ENCODE peak calls at places on chromosomes 16 and 17, in four cellular contexts. H, V, U and Z are unnamed samples.

GRCh38 chr16:1667916-1668315 is 10.2 kb upstream of the JPT2 start:
- DNase-seq in U (no peak), H (no peak), V (no peak), Z (no peak)

GRCh38 chr17:35705230-35705629 is 26.2 kb upstream of the RASL10B start:
- DNase-seq in V (no peak), U (no peak), H (no peak), Z (no peak)

GRCh38 chr17:29384901-29385300 is 5.3 kb upstream of the TAOK1 start:
- DNase-seq in U (no peak), V (no peak), H (no peak), Z (no peak)

GRCh38 chr17:9929873-9930272 is 24.8 kb upstream of the RCVRN start:
- DNase-seq in H (no peak), V (no peak), U (no peak), Z (no peak)

GRCh38 chr16:53115047-53115446 is 60.3 kb downstream of the CHD9 start:
- DNase-seq in U (no peak), H (no peak), V (no peak), Z (no peak)

GRCh38 chr17:75783803-75784472 is 668 bp upstream of the UNK start:
- DNase-seq in H (peak), V (peak), U (no peak), Z (peak)

GRCh38 chr16:13378151-13378550 is 476.8 kb downstream of the SHISA9 start:
- DNase-seq in H (no peak), U (no peak), V (no peak), Z (no peak)

GRCh38 chr17:28481081-28481571 is 7.7 kb downstream of the SLC13A2 start:
- DNase-seq in V (no peak), U (no peak), H (no peak), Z (no peak)

GRCh38 chr16:7303677-7304200 is 28.9 kb upstream of the RBFOX1 start:
- DNase-seq in H (no peak), U (no peak), V (no peak), Z (no peak)

GRCh38 chr17:13888043-13888442 is 181.3 kb upstream of the COX10 start:
- DNase-seq in H (no peak), V (peak), U (no peak), Z (peak)

DNA sequence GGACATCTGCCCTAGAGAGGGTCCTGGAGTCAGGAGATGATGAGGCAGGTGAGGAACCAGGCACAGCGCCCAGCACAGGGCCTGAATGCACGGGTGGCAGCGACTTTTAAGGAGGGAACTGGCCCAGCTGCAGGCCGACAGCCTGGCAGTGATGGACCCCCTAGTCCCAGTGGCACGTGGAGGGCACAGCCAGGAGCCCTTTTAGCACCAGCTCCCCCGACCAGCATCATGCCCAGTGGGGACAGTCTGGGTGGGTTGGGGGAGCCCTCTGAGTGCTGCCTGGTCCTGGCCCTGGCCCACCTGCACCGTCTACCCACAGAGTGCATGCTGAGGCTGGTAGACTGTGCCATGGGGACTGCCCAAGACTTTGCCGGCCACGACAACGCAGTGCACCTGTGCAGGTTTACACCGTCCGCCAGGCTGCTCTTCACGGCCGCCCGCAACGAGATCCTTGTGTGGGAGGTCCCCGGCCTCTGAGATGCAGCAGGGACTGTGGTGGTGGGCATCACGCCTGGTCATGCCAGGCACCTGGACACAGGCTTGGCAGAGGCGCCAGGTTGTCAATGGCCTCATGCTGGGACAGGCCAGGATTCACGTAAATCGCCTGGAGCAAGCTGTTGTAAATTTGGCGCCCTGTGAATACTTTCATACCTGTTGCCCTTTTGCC is 686 bp upstream of the RHOT2 start:
- DNase-seq in V (no peak), H (no peak), U (no peak), Z (no peak)
- H3K27ac ChIP-seq in V (peak), H (no peak), U (no peak), Z (peak)

GRCh38 chr16:57859331-57859730 is 57.0 kb upstream of the KIFC3 start:
- DNase-seq in H (peak), V (no peak), U (no peak), Z (no peak)
- H3K27ac ChIP-seq in H (no peak), V (no peak), U (no peak), Z (no peak)

GRCh38 chr16:86783626-86784266 is 205.4 kb downstream of the FOXL1 start:
- DNase-seq in U (no peak), H (no peak), V (no peak), Z (no peak)
- H3K27ac ChIP-seq in U (no peak), H (no peak), V (no peak), Z (no peak)

DNA sequence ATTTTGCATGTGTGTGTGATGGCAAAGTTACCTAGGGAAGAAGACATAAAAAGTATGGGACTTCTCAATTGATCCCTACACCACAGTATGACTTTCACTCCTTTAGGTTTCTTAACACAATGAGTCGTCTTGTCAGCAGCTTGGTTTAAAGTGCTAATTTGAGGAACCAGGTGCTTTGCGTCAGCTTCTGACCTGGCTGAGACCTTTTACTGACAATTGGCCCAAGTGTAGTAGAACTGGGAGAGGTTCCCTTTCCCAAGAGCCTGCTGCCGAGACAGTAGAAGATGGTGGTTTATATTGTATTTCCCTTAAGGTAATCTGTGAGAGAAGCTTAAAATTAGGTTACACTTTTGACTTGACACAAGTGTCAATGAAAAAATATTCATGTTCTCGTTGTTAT is 54.9 kb downstream of the LDHD start:
- DNase-seq in V (no peak), H (no peak), U (no peak), Z (no peak)
- H3K27ac ChIP-seq in V (peak), H (no peak), U (peak), Z (no peak)

GRCh38 chr17:38448208-38448776 is 20.0 kb downstream of the ARHGAP23 start:
- DNase-seq in V (no peak), U (no peak), H (no peak), Z (no peak)
- H3K27ac ChIP-seq in V (no peak), U (peak), H (no peak), Z (peak)

GRCh38 chr16:57644383-57645014 is 16.1 kb downstream of the ADGRG1 start:
- DNase-seq in U (no peak), V (no peak), H (no peak), Z (no peak)
- H3K27ac ChIP-seq in U (no peak), V (peak), H (no peak), Z (peak)

GRCh38 chr16:75254359-75254837 is 3.0 kb upstream of the BCAR1 start:
- DNase-seq in U (no peak), H (no peak), V (peak), Z (no peak)
- H3K27ac ChIP-seq in U (no peak), H (no peak), V (peak), Z (peak)

GRCh38 chr16:81861915-81862314 is 82.8 kb downstream of the PLCG2 start:
- DNase-seq in U (no peak), V (no peak), H (no peak), Z (no peak)

GRCh38 chr16:81861503-81861902 is 82.4 kb downstream of the PLCG2 start:
- DNase-seq in V (no peak), H (no peak), U (no peak), Z (no peak)

GRCh38 chr16:81860867-81861266 is 81.8 kb downstream of the PLCG2 start:
- DNase-seq in V (no peak), H (no peak), U (no peak), Z (no peak)

GRCh38 chr16:81864646-81865382 is 85.7 kb downstream of the PLCG2 start:
- DNase-seq in H (no peak), V (no peak), U (no peak), Z (no peak)

GRCh38 chr16:81863630-81864352 is 84.7 kb downstream of the PLCG2 start:
- DNase-seq in V (peak), U (no peak), H (peak), Z (no peak)
- H3K27ac ChIP-seq in V (peak), U (no peak), H (peak), Z (no peak)

GRCh38 chr16:75244225-75244792 is 7.1 kb downstream of the BCAR1 start:
- DNase-seq in H (no peak), V (peak), U (peak), Z (no peak)
- H3K27ac ChIP-seq in H (peak), V (peak), U (peak), Z (peak)

DNA sequence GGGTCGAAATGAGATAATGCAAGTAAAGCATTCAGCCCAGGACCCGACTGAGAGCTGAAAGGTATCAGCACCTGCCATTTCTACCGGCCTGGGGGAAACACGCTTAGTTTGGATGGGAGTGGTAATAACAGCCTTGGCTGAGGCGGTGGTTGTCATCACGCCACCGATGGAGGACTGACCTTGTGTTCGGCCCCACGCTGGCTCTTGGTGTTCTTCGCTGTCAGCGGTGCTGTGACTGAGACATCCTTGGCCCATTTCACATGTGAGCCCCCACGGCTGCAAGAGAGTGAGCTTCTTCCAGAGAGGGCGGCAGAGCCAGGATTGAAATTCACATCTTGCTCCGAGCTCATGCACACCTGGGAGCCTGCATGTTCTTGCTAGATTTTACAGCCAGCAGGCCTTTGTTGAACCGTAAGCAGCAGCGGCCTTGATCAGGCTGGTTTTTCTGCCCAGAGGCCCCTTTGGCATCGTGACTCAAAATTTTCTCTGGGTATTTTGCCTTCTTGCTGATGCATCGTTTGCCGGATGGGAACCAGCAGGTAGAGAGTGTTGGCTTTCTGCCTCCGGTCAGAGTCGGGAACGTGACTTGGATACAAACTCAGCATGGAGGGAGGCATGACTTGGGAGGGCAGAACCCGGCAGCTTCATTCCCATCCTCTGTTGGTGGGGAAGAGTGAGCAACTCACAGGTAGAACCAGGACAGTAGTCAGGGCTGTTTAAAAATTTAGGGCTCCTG is 341.5 kb downstream of the SNX29 start:
- DNase-seq in V (no peak), H (no peak), U (no peak), Z (no peak)
- H3K27ac ChIP-seq in V (no peak), H (peak), U (no peak), Z (no peak)